ENCODE peak calls at places on chromosomes 13 and 19, in eight cellular contexts. C is neural progenitor cell, Z is fibroblast of lung, T is GM23248, I is HCT116, K is astrocyte, G is PC-9, U is endothelial cell of umbilical vein. V is an unnamed sample.
A peak's percentile ranks its signal among the peaks of the same experiment; 100 is the strongest.

GRCh38 chr19:2883686-2884439 is 16.7 kb downstream of the ZNF556 start:
- DNase-seq in C (no peak), Z (no peak), T (peak; percentile 48), I (no peak), K (no peak), G (no peak), U (no peak), V (no peak)

GRCh38 chr13:99969934-99970760 is 1.4 kb downstream of the ZIC5 start:
- DNase-seq in C (peak; percentile 92), Z (peak; percentile 30), T (peak; percentile 71), I (peak; percentile 66), K (no peak), G (peak; percentile 62), U (no peak), V (no peak)

GRCh38 chr13:112253631-112254030 is 122.5 kb upstream of the SPACA7 start:
- DNase-seq in C (no peak), Z (no peak), T (no peak), I (no peak), K (no peak), G (no peak), U (no peak), V (no peak)

GRCh38 chr13:47455581-47455980 is 545.5 kb downstream of the SUCLA2 start:
- DNase-seq in C (no peak), Z (no peak), T (peak; percentile 26), I (no peak), K (no peak), G (no peak), U (no peak), V (no peak)

GRCh38 chr19:29308977-29309520 is 96.1 kb upstream of the UQCRFS1 start:
- DNase-seq in C (peak; percentile 46), Z (no peak), T (no peak), I (no peak), K (no peak), G (no peak), U (no peak), V (no peak)

GRCh38 chr13:100088282-100088647 is 628 bp upstream of the PCCA start:
- DNase-seq in C (peak; percentile 27), Z (no peak), T (no peak), I (no peak), K (no peak), G (no peak), U (no peak), V (no peak)

GRCh38 chr19:39448271-39448670 is 2.9 kb downstream of the SUPT5H start:
- DNase-seq in C (no peak), Z (peak; percentile 68), T (peak; percentile 67), I (no peak), K (peak; percentile 60), G (peak; percentile 69), U (no peak), V (no peak)

GRCh38 chr13:98484289-98485219 is 92.4 kb downstream of the STK24 start:
- DNase-seq in C (peak; percentile 85), Z (peak; percentile 96), T (peak; percentile 99), I (peak; percentile 97), K (peak; percentile 95), G (peak; percentile 100), U (peak; percentile 96), V (peak; percentile 91)

GRCh38 chr19:58513213-58513693 is 1.5 kb upstream of the SLC27A5 start:
- DNase-seq in C (no peak), Z (no peak), T (no peak), I (no peak), K (no peak), G (no peak), U (no peak), V (no peak)

GRCh38 chr19:32324631-32325215 is 20.7 kb upstream of the ZNF507 start:
- DNase-seq in C (no peak), Z (no peak), T (peak; percentile 24), I (no peak), K (no peak), G (no peak), U (no peak), V (no peak)

GRCh38 chr19:49565261-49565660 is 15.1 kb downstream of the NOSIP start:
- DNase-seq in C (no peak), Z (no peak), T (no peak), I (no peak), K (no peak), G (peak; percentile 3), U (no peak), V (peak; percentile 65)

GRCh38 chr13:33252103-33252502 is 33.5 kb downstream of the STARD13 start:
- DNase-seq in C (no peak), Z (no peak), T (no peak), I (no peak), K (no peak), G (no peak), U (no peak), V (no peak)

GRCh38 chr13:33249894-33250293 is 35.7 kb downstream of the STARD13 start:
- DNase-seq in C (no peak), Z (no peak), T (no peak), I (no peak), K (no peak), G (no peak), U (no peak), V (no peak)

GRCh38 chr13:33250594-33250993 is 35.0 kb downstream of the STARD13 start:
- DNase-seq in C (no peak), Z (peak; percentile 25), T (peak; percentile 17), I (no peak), K (no peak), G (no peak), U (peak; percentile 35), V (no peak)

GRCh38 chr13:33249066-33249465 is 36.5 kb downstream of the STARD13 start:
- DNase-seq in C (no peak), Z (peak; percentile 83), T (peak; percentile 48), I (peak; percentile 13), K (peak; percentile 83), G (no peak), U (peak; percentile 83), V (no peak)

GRCh38 chr13:33251131-33251629 is 34.4 kb downstream of the STARD13 start:
- DNase-seq in C (no peak), Z (peak; percentile 99), T (peak; percentile 94), I (peak; percentile 31), K (peak; percentile 99), G (peak; percentile 91), U (peak; percentile 87), V (peak; percentile 28)
- H2AFZ ChIP-seq in C (no peak overlapping the region), Z (no peak overlapping the region), T (no peak overlapping the region), I (no peak overlapping the region), K (no peak overlapping the region), G (no peak overlapping the region), U (no peak overlapping the region), V (no peak overlapping the region)

DNA sequence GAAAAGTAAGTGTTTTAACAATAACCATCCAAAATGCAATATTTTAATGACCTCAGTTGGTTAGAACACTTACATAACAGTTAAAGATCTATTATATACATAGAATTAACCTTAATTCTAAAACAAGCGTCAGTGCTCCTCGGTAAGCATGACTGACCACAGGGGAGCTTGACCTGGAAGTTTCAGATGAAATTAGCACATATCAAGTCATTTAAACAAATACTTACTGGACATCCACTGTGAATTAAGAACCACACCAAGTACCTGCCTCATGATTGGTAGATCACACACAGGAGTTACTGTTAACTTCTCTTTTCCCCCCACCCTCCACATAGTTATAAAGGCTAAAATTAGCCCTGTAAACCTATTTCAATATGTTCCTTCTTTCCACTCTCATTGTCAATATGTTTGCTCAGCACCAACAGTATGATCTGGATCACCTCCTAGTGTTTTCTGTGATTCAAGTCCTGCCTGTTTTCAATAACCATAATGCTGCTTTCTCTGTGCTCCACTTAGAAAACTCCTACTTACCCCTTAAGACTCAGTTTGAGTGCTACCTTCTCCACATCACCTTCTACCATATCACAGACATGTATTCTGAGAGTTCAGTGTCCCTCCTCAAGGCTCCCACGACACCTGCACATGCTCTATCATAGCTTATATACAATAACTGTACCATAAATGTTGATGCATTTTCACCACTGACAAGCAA is 209.0 kb downstream of the VWA8 start:
- DNase-seq in C (no peak), Z (no peak), T (no peak), I (no peak), K (no peak), G (no peak), U (no peak), V (no peak)
- TF ChIP-seq EZH2 in C (no peak), Z (no peak), T (no peak), I (no peak), K (no peak), G (no peak), U (no peak), V (no peak)

DNA sequence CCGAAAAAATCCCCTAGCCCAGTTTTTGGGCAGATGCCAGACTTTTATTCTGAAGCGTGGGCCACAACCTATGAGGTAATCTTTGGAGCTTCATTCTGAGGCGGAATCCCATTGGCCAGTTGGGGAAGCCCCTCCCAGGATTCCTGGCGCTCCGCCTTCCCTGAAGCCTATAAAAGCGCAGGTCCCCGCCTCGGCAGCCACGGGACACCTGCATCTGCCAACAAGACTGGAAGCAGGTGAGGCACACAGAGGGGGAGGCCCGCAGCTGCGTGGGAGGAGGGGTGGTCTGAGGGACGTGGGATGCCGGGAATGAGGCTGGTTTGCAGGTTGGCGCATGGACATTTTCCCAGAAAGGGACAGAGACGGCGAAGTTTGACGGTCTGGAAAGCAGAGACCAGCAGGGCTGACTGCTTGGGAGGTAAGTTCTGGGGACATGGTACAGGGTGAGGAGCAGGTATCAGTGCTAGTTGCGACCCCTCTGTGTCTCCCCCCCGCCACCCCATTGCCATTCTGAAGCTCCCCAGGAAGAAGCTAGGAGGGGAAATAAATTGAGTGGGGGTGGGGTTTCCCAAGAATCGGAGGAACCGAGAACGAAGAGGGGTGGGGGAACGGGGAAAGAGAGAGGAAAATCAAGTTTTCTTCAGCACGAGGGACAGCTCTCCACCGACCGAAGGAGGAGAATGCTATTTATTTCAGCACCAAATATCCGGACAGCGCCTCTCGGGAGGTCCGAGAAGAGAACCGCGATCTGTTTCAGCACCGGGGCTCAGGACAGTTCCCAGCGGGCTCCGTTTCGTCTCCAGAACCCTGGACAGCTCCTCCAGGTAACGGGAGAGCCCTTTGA is 22.4 kb upstream of the FEM1A start:
- DNase-seq in C (peak; percentile 97), Z (peak; percentile 80), T (peak; percentile 86), I (peak; percentile 67), K (peak; percentile 72), G (peak; percentile 65), U (peak; percentile 75), V (peak; percentile 96)
- H2AFZ ChIP-seq in C (no peak overlapping the region), Z (no peak overlapping the region), T (no peak overlapping the region), I (no peak overlapping the region), K (no peak overlapping the region), G (no peak overlapping the region), U (no peak overlapping the region), V (no peak overlapping the region)

DNA sequence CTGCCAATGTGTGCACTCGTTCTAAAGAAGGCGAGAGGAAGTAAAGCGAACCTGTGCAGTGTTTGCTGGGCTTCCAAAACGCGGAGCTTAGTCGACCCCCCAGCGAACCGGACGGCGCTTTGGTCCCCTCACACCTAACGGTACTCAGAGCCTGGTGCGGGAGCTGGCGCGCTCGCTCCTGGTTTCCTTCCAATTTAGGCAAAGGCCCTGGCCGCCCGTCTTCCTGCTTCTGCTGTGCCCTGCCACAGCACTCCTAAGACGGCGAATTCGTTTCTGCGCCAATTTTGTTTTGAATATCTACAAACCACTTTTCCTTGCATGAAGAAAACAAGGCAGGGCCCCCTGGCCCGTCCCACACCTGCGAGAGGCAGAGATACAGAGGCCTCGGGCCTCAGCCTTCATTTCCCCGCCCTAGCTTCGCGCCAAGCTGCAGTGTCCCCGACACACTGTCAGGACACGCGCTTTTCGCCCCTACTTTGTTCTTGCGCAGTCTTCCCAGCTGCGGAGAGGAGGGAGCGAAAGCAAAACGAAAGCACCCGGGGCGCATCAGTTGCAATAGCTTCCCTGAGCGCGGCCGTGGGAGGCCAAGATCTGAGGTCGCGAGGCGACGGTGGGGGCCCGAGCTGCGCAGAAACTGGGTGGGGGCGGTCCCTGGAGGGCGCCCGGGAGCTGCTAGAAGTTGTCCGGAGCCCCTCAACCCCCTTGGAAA is 111.9 kb downstream of the KCNRG start:
- DNase-seq in C (peak; percentile 75), Z (peak; percentile 33), T (peak; percentile 69), I (no peak), K (no peak), G (no peak), U (no peak), V (peak; percentile 72)
- TF ChIP-seq EZH2 in C (peak; percentile 80), Z (no peak), T (no peak), I (no peak), K (no peak), G (no peak), U (no peak), V (no peak)

V was measured in hepatocyte.